ENCODE peak calls at places on chromosomes 13 and 19, in six cellular contexts. S is ACHN, U is HT-29, Q is LoVo, P is hepatic stellate cell, L is endodermal cell. T is an unnamed sample.

GRCh38 chr19:16977306-16977705 is 49.3 kb downstream of the CPAMD8 start:
- DNase-seq in U (no peak), S (no peak), L (no peak), P (no peak), Q (no peak), T (no peak)

GRCh38 chr13:21583496-21583895 is 20.5 kb downstream of the MICU2 start:
- DNase-seq in Q (no peak), L (peak), P (peak), U (no peak), S (no peak), T (no peak)

GRCh38 chr13:51619614-51620013 is 35.4 kb downstream of the WDFY2 start:
- DNase-seq in P (peak), S (no peak), L (no peak), U (no peak), Q (no peak), T (no peak)

GRCh38 chr19:45878043-45878794 is 7.7 kb downstream of the IRF2BP1 start:
- DNase-seq in L (peak), P (no peak), Q (peak), S (no peak), U (peak), T (peak)

GRCh38 chr19:315811-316210 is 24.6 kb upstream of the PLPP2 start:
- DNase-seq in S (no peak), L (no peak), Q (no peak), P (no peak), U (no peak), T (no peak)

GRCh38 chr13:24270639-24271131 is 38.7 kb upstream of the C1QTNF9 start:
- DNase-seq in U (no peak), S (peak), Q (no peak), L (peak), P (peak), T (peak)

GRCh38 chr13:73704587-73704986 is 429.6 kb downstream of the KLF12 start:
- DNase-seq in L (no peak), Q (no peak), P (no peak), U (no peak), S (no peak), T (no peak)

GRCh38 chr13:84479656-84480055 is 597.4 kb upstream of the SLITRK1 start:
- DNase-seq in L (no peak), Q (no peak), P (no peak), U (no peak), S (no peak), T (no peak)

GRCh38 chr19:42279148-42279901 is 10.3 kb downstream of the CIC start:
- DNase-seq in P (no peak), L (no peak), S (no peak), U (no peak), Q (no peak), T (no peak)

GRCh38 chr13:57633950-57634828 is 2.6 kb downstream of the PCDH17 start:
- DNase-seq in U (no peak), P (no peak), Q (no peak), S (no peak), L (peak), T (peak)

GRCh38 chr19:33734913-33735312 is 61.8 kb upstream of the KCTD15 start:
- DNase-seq in Q (no peak), L (no peak), U (no peak), S (no peak), P (no peak), T (no peak)

GRCh38 chr13:45047394-45048328 is 58.3 kb downstream of the GPALPP1 start:
- DNase-seq in Q (peak), L (peak), P (peak), U (peak), S (peak), T (peak)

GRCh38 chr19:1079566-1080111 is 12.7 kb downstream of the ARHGAP45 start:
- DNase-seq in U (no peak), S (no peak), L (no peak), P (no peak), Q (no peak), T (no peak)

GRCh38 chr19:19421326-19421725 is 15.9 kb downstream of the GATAD2A start:
- DNase-seq in L (no peak), U (no peak), S (no peak), P (no peak), Q (no peak), T (no peak)

GRCh38 chr19:27742041-27742440 is 1470.9 kb downstream of the UQCRFS1 start:
- DNase-seq in S (no peak), L (peak), Q (no peak), U (no peak), P (no peak), T (no peak)

GRCh38 chr13:30824651-30825050 is 81.4 kb upstream of the MEDAG start:
- DNase-seq in S (no peak), Q (no peak), P (no peak), U (no peak), L (peak), T (no peak)

GRCh38 chr19:13012690-13013608 is 17.7 kb downstream of the NFIX start:
- DNase-seq in L (peak), U (no peak), Q (peak), S (peak), P (peak), T (peak)

GRCh38 chr13:33494596-33495214 is 209.2 kb upstream of the STARD13 start:
- DNase-seq in P (peak), S (peak), Q (peak), L (no peak), U (peak), T (peak)

GRCh38 chr19:1259206-1259872 is 9.8 kb upstream of the CIRBP start:
- DNase-seq in P (peak), L (peak), U (peak), Q (peak), S (peak), T (peak)

GRCh38 chr19:51573331-51573730 is 2.2 kb downstream of the ZNF175 start:
- DNase-seq in S (no peak), L (no peak), Q (no peak), P (peak), U (no peak), T (no peak)

GRCh38 chr19:33699754-33700407 is 78.1 kb downstream of the CHST8 start:
- DNase-seq in Q (no peak), L (no peak), U (no peak), S (no peak), P (no peak), T (no peak)

GRCh38 chr19:13208131-13208963 is 58.1 kb downstream of the IER2 start:
- DNase-seq in P (peak), S (no peak), U (no peak), Q (no peak), L (peak), T (no peak)

GRCh38 chr13:27172495-27172842 is 858 bp upstream of the USP12 start:
- DNase-seq in L (no peak), P (peak), Q (peak), U (no peak), S (peak), T (no peak)

GRCh38 chr13:110628952-110629701 is 13.8 kb downstream of the NAXD start:
- DNase-seq in U (no peak), S (no peak), L (peak), P (no peak), Q (no peak), T (peak)

GRCh38 chr19:50203281-50204080 is at the start of gene MYH14:
- DNase-seq in P (peak), U (peak), L (peak), S (no peak), Q (peak), T (peak)

GRCh38 chr19:29495091-29495490 is 30.7 kb upstream of the VSTM2B start:
- DNase-seq in Q (no peak), U (no peak), P (no peak), L (peak), S (no peak), T (no peak)

GRCh38 chr19:18899624-18900560 is 3.9 kb upstream of the CERS1 start:
- DNase-seq in U (no peak), P (no peak), Q (no peak), S (no peak), L (no peak), T (no peak)

GRCh38 chr19:2013683-2013961 is 1.9 kb downstream of the BTBD2 start:
- DNase-seq in Q (no peak), L (no peak), P (no peak), U (no peak), S (no peak), T (no peak)